ENCODE peak calls at places on chromosomes 4 and X, in ten cellular contexts. P is hepatocyte, R is psoas muscle, H is cardiac muscle cell, A is uterus, G is sigmoid colon, Q is lower lobe of right lung, W is upper lobe of left lung, T is adrenal gland, C is upper lobe of right lung. U is an unnamed sample. For H3K4me1, the result is how much of the 10 kb centered on the place peaks cover.

GRCh38 chrX:78199851-78200250 is 60.4 kb upstream of the TAF9B start:
- DNase-seq in R (no peak), G (no peak), T (peak), C (no peak), W (no peak), Q (no peak), H (peak), A (no peak), P (peak), U (no peak)

GRCh38 chr4:169823685-169824084 is 65.9 kb upstream of the HPF1 start:
- DNase-seq in W (peak), G (no peak), A (no peak), C (no peak), Q (no peak), T (peak), R (no peak), H (peak), P (peak), U (peak)

GRCh38 chr4:38562751-38563198 is 101.2 kb upstream of the KLF3 start:
- DNase-seq in R (peak), P (no peak), H (peak), W (peak), Q (no peak), C (no peak), G (peak), A (peak), T (peak), U (no peak)

GRCh38 chr4:128483041-128483440 is 195.4 kb upstream of the PGRMC2 start:
- DNase-seq in C (no peak), W (no peak), A (no peak), H (no peak), G (no peak), T (no peak), R (no peak), Q (no peak), P (no peak), U (no peak)

GRCh38 chrX:2430265-2430825 is 70.4 kb downstream of the DHRSX start:
- DNase-seq in T (no peak), Q (peak), W (peak), A (no peak), R (no peak), G (no peak), H (no peak), C (peak), P (no peak), U (no peak)

GRCh38 chr4:170259631-170260153 is 169.9 kb upstream of the AADAT start:
- DNase-seq in H (peak), W (peak), T (peak), G (peak), Q (peak), C (peak), R (no peak), P (peak), A (peak), U (peak)

GRCh38 chrX:66013195-66013816 is 26.6 kb downstream of the VSIG4 start:
- DNase-seq in Q (no peak), P (no peak), T (no peak), W (no peak), R (no peak), H (no peak), G (no peak), C (no peak), A (no peak), U (no peak)

GRCh38 chr4:84683065-84683464 is 100.1 kb downstream of the CDS1 start:
- DNase-seq in C (no peak), W (no peak), G (no peak), A (no peak), Q (no peak), T (no peak), P (no peak), H (no peak), R (no peak), U (no peak)

GRCh38 chr4:147736458-147736857 is 4.6 kb downstream of the ARHGAP10 start:
- DNase-seq in P (no peak), A (no peak), H (peak), C (no peak), R (no peak), Q (no peak), W (no peak), G (no peak), T (no peak), U (no peak)

GRCh38 chr4:185904381-185904780 is 92.4 kb upstream of the SORBS2 start:
- DNase-seq in R (no peak), W (no peak), T (no peak), P (no peak), A (no peak), H (peak), Q (no peak), G (no peak), C (no peak), U (no peak)
- TF ChIP-seq CTCF in R (no peak), W (no peak), T (no peak), P (no peak), A (no peak), H (no peak), Q (no peak), G (no peak), C (no peak), U (no peak)

GRCh38 chr4:56979674-56980073 is 978 bp downstream of the POLR2B start:
- DNase-seq in G (no peak), P (peak), R (no peak), A (no peak), H (peak), C (no peak), Q (no peak), T (peak), W (peak), U (peak)

GRCh38 chr4:56976878-56977320 is 507 bp downstream of the NOA1 start:
- DNase-seq in W (peak), P (peak), A (no peak), Q (peak), C (peak), G (peak), T (no peak), H (no peak), R (no peak), U (peak)

GRCh38 chr4:56978750-56979303 is at the start of gene POLR2B:
- DNase-seq in C (peak), T (peak), A (peak), Q (peak), P (peak), R (peak), W (peak), H (peak), G (peak), U (peak)

GRCh38 chr4:56976283-56976877 is 1.0 kb downstream of the NOA1 start:
- DNase-seq in P (no peak), Q (no peak), T (peak), H (peak), C (peak), R (peak), W (peak), G (no peak), A (no peak), U (no peak)

GRCh38 chr4:56977321-56978012 is at the start of gene NOA1:
- DNase-seq in C (peak), A (peak), T (peak), H (peak), R (peak), W (peak), P (peak), Q (peak), G (peak), U (peak)
- H3K4me1 ChIP-seq in C (under half), A (under half), T (under half), H (under half), R (under half), W (under half), P (under half), Q (half or more), G (half or more), U (under half)

GRCh38 chr4:22524895-22525294 is 9.0 kb upstream of the ADGRA3 start:
- DNase-seq in A (no peak), R (no peak), G (no peak), W (no peak), H (no peak), P (no peak), C (no peak), T (no peak), Q (no peak), U (no peak)
- TF ChIP-seq CTCF in A (no peak), R (no peak), G (no peak), W (no peak), H (no peak), P (no peak), C (no peak), T (no peak), Q (no peak), U (no peak)

DNA sequence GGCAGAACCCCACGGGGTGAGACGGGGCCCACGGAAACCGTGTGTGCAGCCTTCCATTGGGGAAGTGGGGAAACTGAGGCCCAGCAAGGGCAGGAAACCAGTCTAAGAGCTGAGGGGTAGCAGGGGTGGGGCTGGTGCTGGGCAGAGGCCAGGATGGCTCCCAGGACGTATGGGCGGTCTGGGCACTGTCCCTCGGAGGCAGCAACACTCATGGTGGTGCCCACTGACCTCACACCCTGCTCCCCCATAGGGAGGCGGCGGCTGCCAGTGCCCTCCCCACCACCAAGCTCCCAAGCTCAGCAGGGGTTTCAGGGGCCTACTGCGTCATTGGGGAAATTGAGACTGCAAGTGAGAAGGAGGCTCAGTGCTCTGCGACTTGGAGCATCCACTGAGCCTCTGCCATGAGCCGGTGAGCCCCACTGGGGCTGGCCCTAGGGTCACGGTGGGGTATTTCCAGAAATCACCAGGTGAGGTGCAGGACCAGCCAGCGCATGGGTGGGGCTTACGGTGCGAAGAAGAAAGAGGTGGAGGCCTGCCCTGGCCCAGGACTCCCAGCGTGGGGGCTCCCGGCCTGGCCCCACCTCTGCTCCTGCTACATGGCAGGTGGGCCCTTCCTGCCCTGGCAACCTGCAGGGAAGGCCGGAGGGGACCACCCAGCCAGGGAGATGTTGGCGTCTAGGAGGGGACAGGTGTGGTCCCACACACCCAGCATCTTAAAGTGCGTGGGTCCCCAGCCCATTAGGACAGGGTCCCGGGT is 900 bp downstream of the MSANTD1 start:
- DNase-seq in R (peak), H (no peak), P (no peak), T (no peak), Q (peak), C (no peak), A (no peak), W (no peak), G (no peak), U (no peak)
- H3K4me1 ChIP-seq in R (under half), H (under half), P (under half), T (under half), Q (under half), C (under half), A (under half), W (under half), G (under half), U (under half)

U was measured in endodermal cell.